ENCODE peak calls at places on chromosome 17, in four cellular contexts. A is GM23248; C is effector memory CD4-positive, alpha-beta T cell; Y is left lung. P is an unnamed sample.

GRCh38 chr17:8159459-8160223 is 3.1 kb downstream of the VAMP2 start:
- DNase-seq in A (no peak), C (no peak), Y (no peak), P (no peak)

GRCh38 chr17:70054961-70055360 is 20.1 kb upstream of the KCNJ16 start:
- DNase-seq in A (no peak), C (no peak), Y (no peak), P (no peak)

GRCh38 chr17:5472511-5472910 is 3.7 kb upstream of the DHX33 start:
- DNase-seq in A (peak; percentile 9), C (no peak), Y (no peak), P (no peak)

GRCh38 chr17:72749119-72749572 is 343.3 kb downstream of the SLC39A11 start:
- DNase-seq in A (no peak), C (no peak), Y (no peak), P (no peak)

GRCh38 chr17:46785696-46786095 is 32.8 kb downstream of the WNT3 start:
- DNase-seq in A (no peak), C (no peak), Y (no peak), P (no peak)

GRCh38 chr17:1029196-1029911 is 32.4 kb downstream of the TIMM22 start:
- DNase-seq in A (peak; percentile 87), C (no peak), Y (no peak), P (no peak)

GRCh38 chr17:5526821-5527598 is 40.6 kb downstream of the MIS12 start:
- DNase-seq in A (peak; percentile 97), C (no peak), Y (no peak), P (peak; percentile 85)

GRCh38 chr17:57979076-57979475 is 9.0 kb downstream of the VEZF1 start:
- DNase-seq in A (no peak), C (no peak), Y (no peak), P (no peak)

GRCh38 chr17:67156269-67157199 is 88.5 kb downstream of the HELZ start:
- DNase-seq in A (no peak), C (no peak), Y (no peak), P (peak; percentile 78)

GRCh38 chr17:68033636-68034451 is 1.7 kb upstream of the KPNA2 start:
- DNase-seq in A (peak; percentile 42), C (no peak), Y (no peak), P (peak; percentile 59)

GRCh38 chr17:56085576-56086267 is 67.6 kb upstream of the ANKFN1 start:
- DNase-seq in A (no peak), C (no peak), Y (no peak), P (no peak)

GRCh38 chr17:57987582-57988300 is at the start of gene VEZF1:
- DNase-seq in A (peak; percentile 90), C (peak; percentile 68), Y (peak; percentile 72), P (peak; percentile 41)

GRCh38 chr17:17801800-17802481 is 34.8 kb downstream of the SREBF1 start:
- DNase-seq in A (no peak), C (no peak), Y (no peak), P (no peak)

GRCh38 chr17:31533546-31534155 is 142.2 kb downstream of the RAB11FIP4 start:
- DNase-seq in A (peak; percentile 94), C (no peak), Y (no peak), P (peak; percentile 63)

GRCh38 chr17:246851-247421 is 65.5 kb upstream of the DOC2B start:
- DNase-seq in A (no peak), C (no peak), Y (peak; percentile 21), P (no peak)

GRCh38 chr17:2075336-2076056 is 20.6 kb downstream of the HIC1 start:
- DNase-seq in A (peak; percentile 63), C (no peak), Y (no peak), P (peak; percentile 58)

GRCh38 chr17:83151442-83152220 is 72.2 kb downstream of the METRNL start:
- DNase-seq in A (peak; percentile 27), C (no peak), Y (no peak), P (no peak)

GRCh38 chr17:19629449-19629848 is 19.1 kb upstream of the ALDH3A2 start:
- DNase-seq in A (no peak), C (no peak), Y (no peak), P (peak; percentile 25)

GRCh38 chr17:78596871-78597635 is 19.9 kb upstream of the DNAH17 start:
- DNase-seq in A (no peak), C (no peak), Y (no peak), P (no peak)
- H3K4me1 ChIP-seq in A (peaks cover 29% of the 10 kb centered on the region), C (peaks cover 3% of the 10 kb centered on the region), Y (peaks cover 50% of the 10 kb centered on the region), P (peaks cover 13% of the 10 kb centered on the region)

GRCh38 chr17:59427425-59427921 is 96.0 kb downstream of the YPEL2 start:
- DNase-seq in A (peak; percentile 88), C (no peak), Y (peak; percentile 36), P (peak; percentile 30)
- H3K4me1 ChIP-seq in A (peaks cover 55% of the 10 kb centered on the region), C (no peaks in the 10 kb centered on the region), Y (peaks cover 31% of the 10 kb centered on the region), P (peaks cover 20% of the 10 kb centered on the region)

DNA sequence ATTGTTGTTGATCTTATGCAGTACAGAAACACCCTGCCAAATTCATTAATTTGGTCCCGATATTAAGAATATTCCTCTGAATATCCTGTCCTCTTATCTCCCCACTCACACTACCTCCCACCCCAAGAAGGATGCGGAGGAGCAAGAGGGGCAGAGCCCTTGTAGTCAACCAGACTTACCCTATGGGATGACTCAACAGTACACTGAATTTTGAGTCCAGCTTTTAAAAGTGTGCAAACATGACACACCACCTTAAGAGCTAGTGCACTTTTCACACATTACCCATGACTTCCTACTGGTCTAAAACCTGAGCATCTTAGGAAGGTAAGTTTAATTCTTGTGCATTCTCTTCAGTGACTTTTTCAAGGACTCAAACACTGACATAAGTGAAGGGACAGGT is 9.5 kb downstream of the USP22 start:
- DNase-seq in A (peak; percentile 59), C (no peak), Y (no peak), P (peak; percentile 39)
- H3K4me1 ChIP-seq in A (peaks cover 53% of the 10 kb centered on the region), C (peaks cover 44% of the 10 kb centered on the region), Y (peaks cover 95% of the 10 kb centered on the region), P (peaks cover 30% of the 10 kb centered on the region)

DNA sequence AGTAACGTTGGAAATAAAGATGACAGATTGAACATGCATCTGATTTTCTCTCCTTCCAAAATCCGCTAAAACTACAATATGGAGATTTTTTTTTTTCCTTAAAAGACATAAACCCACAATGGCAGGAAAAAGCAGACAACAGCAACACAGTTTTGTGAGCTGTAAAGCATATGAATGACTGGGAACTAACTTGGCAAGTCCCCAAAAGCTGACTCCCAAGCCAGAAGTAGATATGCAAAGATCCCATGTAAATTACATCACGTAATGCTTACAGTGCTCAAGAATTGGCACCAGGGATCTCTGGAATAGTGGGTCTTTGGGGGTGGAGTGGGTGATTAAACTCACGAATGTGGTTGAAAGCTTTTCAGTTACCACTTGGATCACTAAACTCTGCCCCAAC is 106.6 kb downstream of the ELAC2 start:
- DNase-seq in A (peak; percentile 17), C (no peak), Y (no peak), P (no peak)
- H3K4me1 ChIP-seq in A (no peaks in the 10 kb centered on the region), C (no peaks in the 10 kb centered on the region), Y (no peaks in the 10 kb centered on the region), P (no peaks in the 10 kb centered on the region)

DNA sequence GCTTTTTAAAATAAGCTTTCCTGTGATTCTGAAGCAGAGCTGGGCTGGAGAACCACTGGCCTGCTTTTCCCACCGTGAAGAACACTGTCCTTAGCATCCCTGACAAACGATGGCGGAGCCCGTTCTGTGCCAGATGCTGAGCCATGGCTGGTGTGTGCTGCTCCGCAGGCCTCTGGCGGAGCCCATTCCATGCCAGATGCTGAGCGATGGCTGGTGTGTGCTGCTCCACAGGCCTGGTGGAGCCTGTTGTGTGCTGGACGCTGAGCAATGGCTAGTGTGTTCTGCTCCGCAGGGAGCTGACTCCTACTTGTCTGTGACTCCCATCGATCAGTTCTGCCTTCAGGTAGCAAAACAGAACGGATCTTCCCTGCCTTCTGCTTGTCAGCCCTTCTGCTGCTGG is 4.3 kb downstream of the ENDOV start:
- DNase-seq in A (no peak), C (no peak), Y (no peak), P (no peak)
- H3K4me1 ChIP-seq in A (peaks cover 8% of the 10 kb centered on the region), C (peaks cover 13% of the 10 kb centered on the region), Y (peaks cover 31% of the 10 kb centered on the region), P (peaks cover 5% of the 10 kb centered on the region)

GRCh38 chr17:42522798-42523278 is 13.2 kb upstream of the NAGLU start:
- DNase-seq in A (no peak), C (no peak), Y (no peak), P (no peak)
- H3K4me1 ChIP-seq in A (peaks cover 83% of the 10 kb centered on the region), C (no peaks in the 10 kb centered on the region), Y (peaks cover 70% of the 10 kb centered on the region), P (peaks cover 30% of the 10 kb centered on the region)

GRCh38 chr17:50036455-50037320 is 19.2 kb upstream of the ITGA3 start:
- DNase-seq in A (no peak), C (no peak), Y (peak; percentile 66), P (no peak)
- H3K4me1 ChIP-seq in A (peaks cover 36% of the 10 kb centered on the region), C (no peaks in the 10 kb centered on the region), Y (peaks cover 41% of the 10 kb centered on the region), P (peaks cover 20% of the 10 kb centered on the region)